ENCODE peak calls at places on chromosomes 4 and X, in six cellular contexts. O is tibial nerve, W is kidney, J is WERI-Rb-1, E is left ventricle myocardium inferior, B is mammary epithelial cell. N is an unnamed sample.

GRCh38 chrX:9166566-9166909 is 132.6 kb upstream of the FAM9B start:
- DNase-seq in O (no peak), W (no peak), J (no peak), E (no peak), B (no peak), N (no peak)

GRCh38 chr4:74114234-74114633 is 15.2 kb upstream of the CXCL2 start:
- DNase-seq in O (no peak), W (no peak), J (no peak), E (no peak), B (peak; percentile 91), N (no peak)

GRCh38 chrX:51893931-51894696 is 691 bp downstream of the MAGED1 start:
- DNase-seq in O (no peak), W (no peak), J (no peak), E (no peak), B (peak; percentile 10), N (peak; percentile 88)

GRCh38 chr4:55549888-55550287 is 3.2 kb upstream of the CLOCK start:
- DNase-seq in O (no peak), W (no peak), J (no peak), E (no peak), B (peak; percentile 97), N (no peak)

GRCh38 chr4:6196324-6196723 is 4.0 kb downstream of the JAKMIP1 start:
- DNase-seq in O (no peak), W (peak; percentile 40), J (no peak), E (no peak), B (no peak), N (no peak)

GRCh38 chr4:766152-766515 is 59.8 kb downstream of the CPLX1 start:
- DNase-seq in O (no peak), W (peak; percentile 59), J (no peak), E (no peak), B (peak; percentile 54), N (no peak)

GRCh38 chr4:22670953-22671352 is 21.8 kb upstream of the GBA3 start:
- DNase-seq in O (no peak), W (no peak), J (no peak), E (no peak), B (no peak), N (no peak)

GRCh38 chr4:25484243-25484721 is 107.2 kb downstream of the ANAPC4 start:
- DNase-seq in O (no peak), W (no peak), J (peak; percentile 11), E (no peak), B (peak; percentile 60), N (no peak)

GRCh38 chrX:53685711-53686110 is 808 bp downstream of the HUWE1 start:
- DNase-seq in O (no peak), W (no peak), J (no peak), E (no peak), B (no peak), N (no peak)

GRCh38 chrX:20414066-20414465 is 147.4 kb upstream of the RPS6KA3 start:
- DNase-seq in O (no peak), W (no peak), J (no peak), E (no peak), B (no peak), N (no peak)

GRCh38 chrX:70454441-70455365 is 10.1 kb downstream of the DLG3 start:
- DNase-seq in O (peak; percentile 34), W (peak; percentile 95), J (peak; percentile 93), E (peak; percentile 71), B (peak; percentile 77), N (no peak)

GRCh38 chr4:37976991-37977470 is 16.8 kb downstream of the PTTG2 start:
- DNase-seq in O (peak; percentile 60), W (peak; percentile 96), J (peak; percentile 90), E (peak; percentile 84), B (peak; percentile 46), N (no peak)

GRCh38 chrX:120726294-120726693 is 96.4 kb upstream of the C1GALT1C1 start:
- DNase-seq in O (no peak), W (no peak), J (no peak), E (no peak), B (no peak), N (no peak)

GRCh38 chr4:173909294-173909693 is 374.2 kb downstream of the FBXO8 start:
- DNase-seq in O (no peak), W (no peak), J (no peak), E (no peak), B (no peak), N (no peak)

GRCh38 chr4:89158884-89159503 is 47.7 kb downstream of the TIGD2 start:
- DNase-seq in O (no peak), W (no peak), J (no peak), E (no peak), B (peak; percentile 35), N (no peak)

GRCh38 chrX:12791253-12792228 is at the start of gene PRPS2:
- DNase-seq in O (peak; percentile 18), W (peak; percentile 88), J (peak; percentile 75), E (peak; percentile 67), B (peak; percentile 32), N (no peak)

GRCh38 chr4:71648448-71648847 is 135.4 kb downstream of the GC start:
- DNase-seq in O (no peak), W (no peak), J (no peak), E (no peak), B (peak; percentile 30), N (no peak)

GRCh38 chr4:89994176-89994873 is 99.7 kb downstream of the MMRN1 start:
- DNase-seq in O (no peak), W (no peak), J (no peak), E (no peak), B (no peak), N (no peak)

GRCh38 chr4:61312526-61312925 is 112.4 kb downstream of the ADGRL3 start:
- DNase-seq in O (no peak), W (no peak), J (no peak), E (no peak), B (peak; percentile 73), N (no peak)
- TF ChIP-seq CTCF in O (no peak), W (no peak), J (no peak), E (no peak), B (no peak), N (no peak)

DNA sequence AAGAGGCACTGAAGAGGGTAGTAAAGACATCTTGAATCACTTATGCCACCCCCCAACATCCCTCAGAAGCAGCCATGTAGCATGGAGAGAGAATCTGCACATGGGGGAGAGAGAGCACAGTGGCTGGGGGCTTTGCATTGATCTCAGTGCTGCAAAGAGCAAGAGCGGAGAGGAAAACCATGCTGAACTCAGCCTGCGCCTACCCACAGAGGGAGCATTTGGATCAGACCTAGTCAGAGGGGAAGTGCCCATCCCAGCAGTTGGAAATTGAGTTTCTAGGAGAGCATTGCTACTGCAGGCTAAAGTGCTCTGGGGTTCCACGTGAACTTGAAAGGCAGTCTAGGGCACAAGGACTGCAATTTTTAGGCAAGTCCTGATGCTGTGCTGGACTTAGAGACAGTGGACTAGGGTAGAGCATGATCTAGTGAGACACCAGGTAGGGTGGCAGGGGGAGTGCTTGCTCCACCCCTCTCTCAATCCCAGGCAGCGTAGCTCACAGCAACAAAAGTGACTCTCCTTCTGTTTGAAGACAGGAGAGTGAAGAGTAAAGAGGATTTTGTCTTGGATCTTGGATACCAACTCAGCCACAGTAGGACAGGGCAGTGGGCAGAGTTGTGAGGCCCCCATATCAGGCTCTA is 9.0 kb upstream of the PROM1 start:
- DNase-seq in O (no peak), W (no peak), J (no peak), E (no peak), B (no peak), N (no peak)
- TF ChIP-seq CTCF in O (no peak), W (no peak), J (no peak), E (no peak), B (no peak), N (no peak)

GRCh38 chr4:14883166-14883565 is 119.1 kb upstream of the CPEB2 start:
- DNase-seq in O (no peak), W (no peak), J (peak; percentile 74), E (no peak), B (no peak), N (no peak)

GRCh38 chr4:14887842-14888433 is 114.3 kb upstream of the CPEB2 start:
- DNase-seq in O (no peak), W (no peak), J (no peak), E (no peak), B (peak; percentile 12), N (no peak)

GRCh38 chr4:14893713-14894112 is 108.6 kb upstream of the CPEB2 start:
- DNase-seq in O (no peak), W (no peak), J (no peak), E (no peak), B (peak; percentile 70), N (no peak)

GRCh38 chr4:14892563-14892962 is 109.7 kb upstream of the CPEB2 start:
- DNase-seq in O (no peak), W (no peak), J (no peak), E (no peak), B (no peak), N (no peak)

GRCh38 chr4:14888790-14889189 is 113.5 kb upstream of the CPEB2 start:
- DNase-seq in O (no peak), W (no peak), J (no peak), E (no peak), B (peak; percentile 88), N (no peak)
- TF ChIP-seq CTCF in O (no peak), W (no peak), J (no peak), E (no peak), B (no peak), N (no peak)

GRCh38 chrX:34918091-34918736 is 24.4 kb upstream of the FAM47B start:
- DNase-seq in O (no peak), W (no peak), J (no peak), E (no peak), B (peak; percentile 62), N (no peak)

GRCh38 chrX:34915463-34916225 is 27.0 kb upstream of the FAM47B start:
- DNase-seq in O (no peak), W (no peak), J (no peak), E (no peak), B (peak; percentile 59), N (no peak)

GRCh38 chrX:34917146-34917545 is 25.4 kb upstream of the FAM47B start:
- DNase-seq in O (no peak), W (no peak), J (no peak), E (no peak), B (no peak), N (no peak)

DNA sequence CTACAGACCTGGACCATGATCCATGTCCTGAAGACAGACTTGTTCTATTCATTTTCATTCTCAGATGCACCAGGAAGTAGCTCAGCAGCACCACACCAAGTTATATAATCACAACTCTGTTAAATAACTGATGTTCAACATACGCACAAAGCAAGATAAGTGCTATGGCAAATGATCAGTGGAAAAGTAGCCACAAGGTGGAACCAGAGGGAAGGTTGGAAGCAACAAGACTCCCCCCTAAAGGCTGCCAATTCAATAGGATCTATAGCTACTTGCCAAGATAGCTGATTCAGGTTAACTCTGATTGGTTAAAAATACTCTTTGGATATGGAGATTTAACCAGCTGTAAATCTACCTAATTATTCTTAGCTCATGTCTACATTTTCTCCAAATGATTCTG is 23.7 kb upstream of the FAM47B start:
- DNase-seq in O (no peak), W (no peak), J (peak; percentile 27), E (no peak), B (peak; percentile 39), N (no peak)
- TF ChIP-seq CTCF in O (no peak), W (peak; percentile 32), J (peak; percentile 59), E (peak; percentile 26), B (peak; percentile 59), N (peak; percentile 84)

N was measured in chondrocyte.